ENCODE peak calls at places on chromosome 5, in ten cellular contexts. W, X, P, A, U, O, B, T, I and L are unnamed samples.
A peak's percentile ranks its signal among the peaks of the same experiment; 100 is the strongest.

GRCh38 chr5:37871023-37871815 is 31.4 kb upstream of the GDNF start:
- DNase-seq in W (no peak), X (peak; percentile 86), P (peak; percentile 20), A (peak; percentile 51), U (no peak), O (no peak), B (peak; percentile 75), T (no peak), I (no peak), L (no peak)

GRCh38 chr5:166382031-166382430 is 1909.4 kb upstream of the WWC1 start:
- DNase-seq in W (no peak), X (no peak), P (no peak), A (no peak), U (no peak), O (no peak), B (no peak), T (no peak), I (no peak), L (no peak)

GRCh38 chr5:75059887-75060286 is 7.5 kb upstream of the GCNT4 start:
- DNase-seq in W (peak; percentile 34), X (no peak), P (no peak), A (no peak), U (no peak), O (no peak), B (no peak), T (no peak), I (peak; percentile 92), L (no peak)

GRCh38 chr5:161713042-161713441 is 27.5 kb downstream of the GABRA6 start:
- DNase-seq in W (no peak), X (no peak), P (no peak), A (no peak), U (no peak), O (no peak), B (no peak), T (no peak), I (no peak), L (no peak)

GRCh38 chr5:65858316-65858715 is 68.1 kb upstream of the ERBIN start:
- DNase-seq in W (no peak), X (peak; percentile 50), P (no peak), A (peak; percentile 62), U (no peak), O (no peak), B (peak; percentile 22), T (no peak), I (no peak), L (no peak)

GRCh38 chr5:73424489-73425102 is 24.0 kb downstream of the FOXD1 start:
- DNase-seq in W (no peak), X (no peak), P (no peak), A (no peak), U (no peak), O (no peak), B (no peak), T (no peak), I (no peak), L (no peak)

GRCh38 chr5:159965031-159965837 is 43.7 kb upstream of the TTC1 start:
- DNase-seq in W (no peak), X (peak; percentile 78), P (no peak), A (peak; percentile 29), U (peak; percentile 84), O (no peak), B (peak; percentile 61), T (peak; percentile 15), I (no peak), L (no peak)

GRCh38 chr5:127011151-127011550 is 19.2 kb downstream of the MARCHF3 start:
- DNase-seq in W (no peak), X (peak; percentile 96), P (peak; percentile 95), A (peak; percentile 84), U (no peak), O (no peak), B (peak; percentile 66), T (no peak), I (no peak), L (no peak)

GRCh38 chr5:31972558-31972957 is 201.6 kb downstream of the GOLPH3 start:
- DNase-seq in W (no peak), X (no peak), P (no peak), A (no peak), U (no peak), O (no peak), B (no peak), T (no peak), I (no peak), L (no peak)

GRCh38 chr5:80055491-80056170 is 20.5 kb downstream of the THBS4 start:
- DNase-seq in W (no peak), X (no peak), P (no peak), A (peak; percentile 90), U (no peak), O (no peak), B (no peak), T (no peak), I (no peak), L (peak; percentile 96)

GRCh38 chr5:109327572-109327971 is 82.2 kb downstream of the PJA2 start:
- DNase-seq in W (no peak), X (no peak), P (no peak), A (no peak), U (no peak), O (no peak), B (no peak), T (no peak), I (no peak), L (no peak)

GRCh38 chr5:101288633-101289032 is 385.6 kb upstream of the ST8SIA4 start:
- DNase-seq in W (no peak), X (no peak), P (no peak), A (no peak), U (no peak), O (no peak), B (no peak), T (no peak), I (no peak), L (no peak)

GRCh38 chr5:64800926-64801325 is 32.2 kb downstream of the CWC27 start:
- DNase-seq in W (no peak), X (peak; percentile 29), P (no peak), A (no peak), U (no peak), O (no peak), B (no peak), T (no peak), I (no peak), L (no peak)

GRCh38 chr5:143434261-143435206 is 31.0 kb upstream of the NR3C1 start:
- DNase-seq in W (no peak), X (no peak), P (no peak), A (no peak), U (no peak), O (peak; percentile 46), B (no peak), T (peak; percentile 31), I (peak; percentile 82), L (no peak)

GRCh38 chr5:73564644-73565165 is 734 bp downstream of the ANKRA2 start:
- DNase-seq in W (no peak), X (no peak), P (no peak), A (no peak), U (no peak), O (no peak), B (no peak), T (no peak), I (peak; percentile 40), L (no peak)

GRCh38 chr5:115366223-115366622 is 69.8 kb upstream of the CCDC112 start:
- DNase-seq in W (no peak), X (peak; percentile 96), P (peak; percentile 54), A (peak; percentile 80), U (no peak), O (no peak), B (peak; percentile 97), T (no peak), I (no peak), L (no peak)

GRCh38 chr5:178236126-178236525 is 3.5 kb upstream of the PHYKPL start:
- DNase-seq in W (no peak), X (no peak), P (no peak), A (no peak), U (peak; percentile 53), O (no peak), B (no peak), T (no peak), I (no peak), L (no peak)

GRCh38 chr5:157066950-157067349 is 8.0 kb upstream of the HAVCR1 start:
- DNase-seq in W (no peak), X (no peak), P (no peak), A (no peak), U (no peak), O (no peak), B (no peak), T (no peak), I (no peak), L (peak; percentile 42)

GRCh38 chr5:143402464-143403356 is 776 bp downstream of the NR3C1 start:
- DNase-seq in W (peak; percentile 18), X (peak; percentile 54), P (peak; percentile 12), A (peak; percentile 53), U (peak; percentile 92), O (peak; percentile 76), B (no peak), T (peak; percentile 46), I (peak; percentile 66), L (no peak)

GRCh38 chr5:179872356-179873160 is 13.9 kb upstream of the MRNIP start:
- DNase-seq in W (no peak), X (no peak), P (no peak), A (no peak), U (no peak), O (no peak), B (no peak), T (no peak), I (no peak), L (no peak)